ENCODE peak calls at places on chromosomes 6 and 20, in five cellular contexts. M, X, J, T and L are unnamed samples.

GRCh38 chr6:21193790-21194189 is 399.8 kb upstream of the SOX4 start:
- DNase-seq in J (no peak), T (no peak), X (no peak), M (no peak), L (no peak)

GRCh38 chr20:41969656-41970055 is 351.5 kb upstream of the CHD6 start:
- DNase-seq in T (no peak), M (peak; percentile 2), J (no peak), X (no peak), L (no peak)

GRCh38 chr6:6730831-6731230 is 142.3 kb downstream of the LY86 start:
- DNase-seq in J (peak; percentile 62), X (peak; percentile 86), T (no peak), M (no peak), L (no peak)

GRCh38 chr6:122730775-122731386 is 48.6 kb upstream of the FABP7 start:
- DNase-seq in J (no peak), M (peak; percentile 88), X (no peak), T (no peak), L (peak; percentile 38)

GRCh38 chr20:61837200-61837599 is 228.5 kb downstream of the TAF4 start:
- DNase-seq in M (no peak), X (no peak), J (no peak), T (no peak), L (no peak)

GRCh38 chr6:168159503-168159902 is 80.5 kb upstream of the FRMD1 start:
- DNase-seq in X (no peak), J (no peak), M (no peak), T (no peak), L (no peak)

GRCh38 chr6:163175301-163175700 is 239.2 kb upstream of the QKI start:
- DNase-seq in T (no peak), J (no peak), X (no peak), M (no peak), L (no peak)

GRCh38 chr6:16999486-17000436 is 102.1 kb upstream of the STMND1 start:
- DNase-seq in X (peak; percentile 74), J (peak; percentile 55), M (no peak), T (no peak), L (no peak)

GRCh38 chr6:19210849-19211590 is 626.1 kb upstream of the ID4 start:
- DNase-seq in J (no peak), T (no peak), X (no peak), M (no peak), L (no peak)

GRCh38 chr6:166900130-166900708 is 56.1 kb downstream of the RNASET2 start:
- DNase-seq in J (no peak), T (no peak), M (no peak), X (no peak), L (no peak)

GRCh38 chr20:57030611-57031600 is 235.5 kb downstream of the BMP7 start:
- DNase-seq in X (peak; percentile 83), T (no peak), J (peak; percentile 16), M (no peak), L (no peak)

GRCh38 chr6:47008397-47008763 is 33.8 kb downstream of the ADGRF1 start:
- DNase-seq in T (no peak), J (no peak), X (no peak), M (no peak), L (no peak)

GRCh38 chr6:33433560-33434191 is 13.8 kb downstream of the SYNGAP1 start:
- DNase-seq in T (no peak), X (no peak), J (no peak), M (no peak), L (no peak)

GRCh38 chr20:35257175-35257909 is 20.6 kb downstream of the MMP24OS start:
- DNase-seq in M (peak; percentile 49), J (no peak), X (no peak), T (no peak), L (no peak)

GRCh38 chr6:43274916-43275597 is 23.0 kb upstream of the SLC22A7 start:
- DNase-seq in J (no peak), X (no peak), M (no peak), T (peak; percentile 25), L (no peak)

GRCh38 chr6:145669627-145670034 is 65.7 kb downstream of the EPM2A start:
- DNase-seq in X (peak; percentile 15), M (no peak), T (no peak), J (peak; percentile 79), L (no peak)

GRCh38 chr6:98532004-98532403 is 302.4 kb upstream of the POU3F2 start:
- DNase-seq in J (no peak), T (no peak), X (no peak), M (no peak), L (no peak)

GRCh38 chr6:12271997-12272396 is 18.2 kb upstream of the EDN1 start:
- DNase-seq in J (no peak), T (no peak), M (no peak), X (no peak), L (no peak)

GRCh38 chr20:10350188-10350842 is 83.7 kb downstream of the MKKS start:
- DNase-seq in X (no peak), M (no peak), J (no peak), T (no peak), L (no peak)

GRCh38 chr6:27374824-27375612 is 13.5 kb upstream of the ZNF391 start:
- DNase-seq in J (no peak), T (peak; percentile 58), X (peak; percentile 6), M (peak; percentile 94), L (no peak)

GRCh38 chr6:161128680-161129196 is 137.2 kb downstream of the MAP3K4 start:
- DNase-seq in X (no peak), J (no peak), M (no peak), T (no peak), L (no peak)

GRCh38 chr20:44743916-44744655 is 1.6 kb upstream of the KCNK15 start:
- DNase-seq in X (no peak), M (no peak), T (no peak), J (no peak), L (no peak)

GRCh38 chr6:135329851-135330803 is 149.0 kb downstream of the MYB start:
- DNase-seq in T (no peak), M (no peak), X (no peak), J (no peak), L (no peak)

GRCh38 chr6:132368916-132369481 is 32.3 kb downstream of the MOXD1 start:
- DNase-seq in M (no peak), T (no peak), X (no peak), J (no peak), L (no peak)

GRCh38 chr6:138522611-138523010 is 23.3 kb upstream of the NHSL1 start:
- DNase-seq in X (no peak), M (no peak), J (no peak), T (no peak), L (no peak)

GRCh38 chr6:22886881-22887581 is 317.7 kb downstream of the HDGFL1 start:
- DNase-seq in T (no peak), M (no peak), X (no peak), J (no peak), L (no peak)

GRCh38 chr6:98142839-98143238 is 691.5 kb upstream of the POU3F2 start:
- DNase-seq in J (no peak), M (no peak), X (no peak), T (no peak), L (no peak)

GRCh38 chr6:106511274-106512047 is 117.8 kb downstream of the RTN4IP1 start:
- DNase-seq in X (no peak), J (no peak), M (no peak), T (no peak), L (no peak)

GRCh38 chr6:52570291-52570700 is 6.6 kb downstream of the TRAM2 start:
- DNase-seq in X (no peak), T (no peak), J (no peak), M (no peak), L (no peak)

GRCh38 chr6:4707011-4707410 is 69.2 kb upstream of the CDYL start:
- DNase-seq in T (no peak), J (no peak), X (no peak), M (no peak), L (no peak)

GRCh38 chr6:44349904-44350649 is 7.6 kb downstream of the SPATS1 start:
- DNase-seq in X (no peak), T (no peak), M (no peak), J (no peak), L (no peak)

GRCh38 chr20:37394543-37395410 is 48.8 kb downstream of the SRC start:
- DNase-seq in M (no peak), T (no peak), J (no peak), X (no peak), L (no peak)

GRCh38 chr6:33208089-33208967 is at the start of gene RING1:
- DNase-seq in J (no peak), T (peak; percentile 89), M (peak; percentile 83), X (no peak), L (peak; percentile 57)

GRCh38 chr6:169527306-169527705 is 174.5 kb downstream of the WDR27 start:
- DNase-seq in M (no peak), J (no peak), X (no peak), T (no peak), L (no peak)

GRCh38 chr6:149935246-149935645 is 6.6 kb upstream of the ULBP2 start:
- DNase-seq in J (no peak), X (no peak), T (no peak), M (no peak), L (no peak)

GRCh38 chr6:114580882-114581281 is 238.1 kb upstream of the HS3ST5 start:
- DNase-seq in T (no peak), J (no peak), M (no peak), X (no peak), L (no peak)

GRCh38 chr20:47357296-47358051 is 975 bp upstream of the ZMYND8 start:
- DNase-seq in X (peak; percentile 90), J (no peak), T (peak; percentile 71), M (peak; percentile 94), L (peak; percentile 83)